ENCODE peak calls at places on chromosome 7, in six cellular contexts. A, M, F, P, H and C are unnamed samples. For H3K27me3, the result is how much of the 10 kb centered on the place peaks cover.

GRCh38 chr7:158829021-158829341 is 328 bp downstream of the ESYT2 start:
- DNase-seq in M (peak), H (no peak), A (no peak), F (peak), P (no peak), C (no peak)

GRCh38 chr7:35991511-35992232 is 161.4 kb upstream of the EEPD1 start:
- DNase-seq in A (no peak), P (no peak), M (no peak), H (no peak), F (no peak), C (no peak)

GRCh38 chr7:927031-927671 is 27.3 kb downstream of the ADAP1 start:
- DNase-seq in P (no peak), A (peak), F (peak), H (no peak), M (peak), C (no peak)

GRCh38 chr7:123271856-123272255 is 72.1 kb upstream of the SLC13A1 start:
- DNase-seq in M (no peak), P (no peak), F (no peak), H (no peak), A (no peak), C (no peak)

GRCh38 chr7:74525881-74526280 is 72.2 kb downstream of the GTF2IRD1 start:
- DNase-seq in P (no peak), F (no peak), H (no peak), M (peak), A (no peak), C (no peak)

GRCh38 chr7:132532237-132532734 is 44.0 kb downstream of the PLXNA4 start:
- DNase-seq in F (no peak), A (no peak), H (no peak), M (no peak), P (no peak), C (no peak)

GRCh38 chr7:32765185-32765584 is 126.4 kb downstream of the KBTBD2 start:
- DNase-seq in P (no peak), M (no peak), H (no peak), F (no peak), A (no peak), C (no peak)

GRCh38 chr7:43856996-43857395 is 12.3 kb downstream of the MRPS24 start:
- DNase-seq in P (no peak), F (no peak), H (no peak), M (no peak), A (no peak), C (no peak)

GRCh38 chr7:21318916-21319270 is 109.0 kb upstream of the SP4 start:
- DNase-seq in H (no peak), P (no peak), A (no peak), M (no peak), F (no peak), C (no peak)

GRCh38 chr7:18356195-18356645 is 139.3 kb upstream of the HDAC9 start:
- DNase-seq in M (no peak), H (no peak), A (no peak), P (peak), F (no peak), C (no peak)

GRCh38 chr7:157910446-157910845 is 573.6 kb downstream of the DNAJB6 start:
- DNase-seq in A (no peak), F (no peak), P (no peak), H (no peak), M (no peak), C (no peak)

GRCh38 chr7:66741706-66742053 is 1.1 kb downstream of the RABGEF1 start:
- DNase-seq in A (no peak), M (no peak), F (no peak), H (no peak), P (no peak), C (no peak)

DNA sequence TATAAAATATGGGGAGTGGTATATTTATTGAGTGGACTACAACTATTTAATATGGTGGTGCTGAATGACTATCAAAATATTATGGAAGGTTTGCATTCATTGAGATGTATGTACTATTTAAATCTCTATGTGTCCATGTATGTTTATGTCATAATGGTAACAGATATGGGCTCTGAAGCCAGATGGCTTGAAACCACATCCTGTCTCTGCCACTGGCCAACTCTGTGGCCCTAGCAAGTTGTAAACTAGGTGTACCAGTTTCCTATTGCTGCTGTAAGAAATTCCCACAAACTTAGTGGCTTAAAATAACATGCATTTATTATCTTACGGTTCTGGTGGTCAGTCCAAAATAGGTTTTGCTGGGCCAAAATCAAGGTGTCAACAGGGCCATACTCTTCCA is 198.1 kb upstream of the NFE2L3 start:
- DNase-seq in M (no peak), F (no peak), H (no peak), A (no peak), P (no peak), C (no peak)
- H3K27me3 ChIP-seq in M (under half), F (under half), H (under half), A (under half), P (under half), C (under half)

GRCh38 chr7:51316666-51317581 is at the start of gene COBL:
- DNase-seq in F (no peak), A (peak), P (no peak), M (no peak), H (no peak), C (no peak)
- H3K27me3 ChIP-seq in F (under half), A (under half), P (under half), M (under half), H (under half), C (under half)

DNA sequence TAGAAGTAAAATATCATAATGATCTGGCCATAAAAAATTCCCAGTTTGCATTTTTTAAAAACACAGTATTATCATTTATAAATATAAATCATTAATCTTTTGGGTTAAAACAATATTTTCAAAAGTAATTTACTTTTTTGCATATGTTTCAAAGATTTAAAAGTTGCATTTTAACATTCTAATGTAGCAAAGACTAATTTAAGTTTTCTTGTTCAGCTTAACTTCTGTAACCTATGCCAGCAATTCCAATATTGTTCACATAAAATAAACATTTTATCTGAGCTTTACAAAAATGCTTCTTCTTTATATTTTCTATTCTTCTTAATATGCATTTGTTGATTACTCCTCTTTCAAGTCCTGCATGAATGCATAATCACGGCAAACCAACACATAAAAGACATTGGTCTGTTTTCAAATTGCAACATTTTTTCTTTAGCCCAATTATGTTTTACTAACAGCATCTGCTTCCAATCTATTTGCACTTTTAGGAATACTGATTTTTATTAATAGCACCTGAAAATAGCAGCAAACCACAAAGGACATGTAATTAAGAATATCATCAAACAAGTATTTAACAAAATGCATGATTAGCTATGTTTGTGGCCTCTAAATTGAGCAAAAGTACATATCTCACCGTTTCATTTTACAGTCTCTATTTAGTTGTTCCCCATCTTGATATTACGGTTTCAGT is 286.9 kb upstream of the NFE2L3 start:
- DNase-seq in P (no peak), H (no peak), A (no peak), F (no peak), M (no peak), C (no peak)
- H3K27me3 ChIP-seq in P (half or more), H (half or more), A (half or more), F (half or more), M (half or more), C (half or more)

GRCh38 chr7:134605978-134606923 is 40.4 kb upstream of the BPGM start:
- DNase-seq in P (peak), A (peak), F (peak), M (peak), H (peak), C (no peak)

GRCh38 chr7:134612197-134612596 is 34.5 kb upstream of the BPGM start:
- DNase-seq in F (no peak), P (no peak), M (no peak), H (no peak), A (no peak), C (no peak)

GRCh38 chr7:134613623-134614347 is 32.9 kb upstream of the BPGM start:
- DNase-seq in A (no peak), P (no peak), M (no peak), H (no peak), F (peak), C (no peak)

GRCh38 chr7:134616611-134617010 is 30.0 kb upstream of the BPGM start:
- DNase-seq in P (no peak), H (no peak), M (no peak), F (no peak), A (no peak), C (no peak)

GRCh38 chr7:134611611-134612151 is 35.0 kb upstream of the BPGM start:
- DNase-seq in P (no peak), A (no peak), M (no peak), F (no peak), H (no peak), C (no peak)
- H3K27me3 ChIP-seq in P (under half), A (under half), M (under half), F (under half), H (under half), C (under half)

DNA sequence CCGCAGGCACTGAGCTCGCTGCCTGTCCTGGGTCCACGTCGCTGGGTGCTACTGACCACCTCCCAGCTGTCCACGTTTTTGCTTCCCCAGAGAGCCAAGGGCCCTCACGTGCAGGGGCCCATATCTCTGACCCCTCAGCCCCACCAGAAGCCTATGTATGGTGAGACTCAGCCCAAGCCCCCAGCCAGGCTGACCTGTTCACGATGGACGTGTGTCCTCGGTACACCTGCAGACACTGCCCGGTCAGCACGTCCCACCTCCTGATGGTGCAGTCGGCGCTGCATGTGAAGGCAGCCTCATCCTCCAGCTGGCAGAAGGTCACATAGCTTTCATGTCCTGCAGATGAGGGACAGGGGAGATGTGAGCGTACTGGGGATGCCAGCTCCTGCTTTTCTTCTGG is 9.9 kb downstream of the WDR86 start:
- DNase-seq in H (no peak), M (no peak), P (no peak), A (no peak), F (no peak), C (no peak)
- H3K27me3 ChIP-seq in H (under half), M (under half), P (under half), A (under half), F (under half), C (under half)

DNA sequence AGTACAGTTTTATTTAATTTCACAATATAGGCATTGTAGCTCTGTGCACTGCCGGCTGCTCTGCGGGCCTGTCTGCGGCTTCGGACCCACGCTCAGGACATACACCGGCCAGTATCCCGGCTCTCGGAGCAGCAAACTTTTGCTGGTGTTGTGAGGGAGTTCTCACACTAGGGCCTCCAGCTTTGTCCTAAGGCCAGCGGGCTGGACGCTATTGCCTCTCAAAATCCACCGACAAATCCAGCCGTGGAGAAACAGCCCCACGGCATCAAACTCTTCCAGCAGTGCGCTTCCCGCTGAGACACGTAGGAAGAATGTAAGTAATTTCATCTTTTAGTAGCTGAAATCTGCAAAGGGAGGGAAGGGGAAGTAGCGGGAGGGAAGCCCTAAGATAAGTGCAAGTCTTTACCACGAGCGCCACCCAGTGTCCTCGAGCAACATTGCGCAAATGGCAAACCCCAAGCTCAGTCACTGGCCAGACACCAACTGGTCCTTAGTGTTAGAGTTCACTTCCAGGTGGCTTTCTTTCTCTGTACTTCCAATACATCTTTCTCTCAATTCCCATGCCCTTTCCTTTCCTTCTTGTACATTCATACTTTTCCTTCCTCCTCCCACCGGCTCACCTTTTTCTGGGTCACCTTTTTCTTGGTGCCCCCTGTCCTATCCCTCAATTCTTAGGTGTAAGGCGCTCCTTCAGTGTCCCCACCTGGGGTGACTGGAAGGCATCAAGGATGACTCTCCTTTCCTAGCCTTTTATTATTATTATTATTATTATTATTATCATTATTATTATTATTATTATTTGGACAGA is 3.0 kb upstream of the DLX5 start:
- DNase-seq in H (peak), M (peak), A (peak), P (peak), F (peak), C (no peak)
- H3K27me3 ChIP-seq in H (under half), M (under half), A (half or more), P (under half), F (under half), C (under half)

GRCh38 chr7:151299940-151300665 is 41.5 kb upstream of the NUB1 start:
- DNase-seq in A (no peak), P (no peak), M (no peak), H (no peak), F (no peak), C (no peak)

GRCh38 chr7:151298765-151299164 is 42.8 kb upstream of the NUB1 start:
- DNase-seq in P (no peak), F (no peak), H (no peak), A (no peak), M (no peak), C (no peak)

GRCh38 chr7:151299530-151299929 is 42.1 kb upstream of the NUB1 start:
- DNase-seq in F (no peak), H (no peak), P (no peak), A (no peak), M (no peak), C (no peak)

GRCh38 chr7:151302531-151302930 is 39.1 kb upstream of the NUB1 start:
- DNase-seq in M (no peak), P (no peak), A (no peak), F (no peak), H (no peak), C (no peak)

GRCh38 chr7:151301471-151302462 is 39.8 kb upstream of the NUB1 start:
- DNase-seq in A (no peak), H (no peak), F (no peak), P (no peak), M (no peak), C (no peak)
- H3K27me3 ChIP-seq in A (half or more), H (under half), F (half or more), P (under half), M (under half), C (under half)

DNA sequence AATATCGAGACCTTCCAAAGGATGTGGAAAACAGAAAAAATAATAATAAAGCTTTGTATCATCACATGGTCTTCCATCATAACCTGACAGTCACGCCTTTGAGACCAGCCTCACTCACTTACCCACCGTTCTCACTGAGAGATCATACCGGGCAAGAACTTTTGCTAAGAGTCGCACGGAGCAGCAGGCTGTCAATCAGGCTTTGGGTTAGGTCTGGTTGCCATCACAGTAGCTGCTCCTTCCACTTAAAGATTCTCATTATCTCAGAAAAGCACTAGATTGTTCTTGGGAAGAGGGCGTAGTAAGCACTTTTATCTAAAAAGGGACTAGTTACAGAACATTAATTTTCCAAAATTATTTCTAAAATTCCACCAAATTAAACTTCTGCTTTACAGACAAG is 2.0 kb downstream of the RELN start:
- DNase-seq in H (no peak), F (no peak), M (no peak), A (no peak), P (no peak), C (no peak)
- H3K27me3 ChIP-seq in H (under half), F (under half), M (under half), A (half or more), P (under half), C (under half)

GRCh38 chr7:155378580-155378934 is 79.4 kb upstream of the EN2 start:
- DNase-seq in H (no peak), F (no peak), M (no peak), A (no peak), P (no peak), C (no peak)
- H3K27me3 ChIP-seq in H (under half), F (half or more), M (half or more), A (half or more), P (half or more), C (under half)